ENCODE peak calls at places on chromosomes 4 and X, in four cellular contexts. V, X, O and T are unnamed samples.

GRCh38 chr4:25160714-25161598 is 707 bp upstream of the SEPSECS start:
- DNase-seq in V (peak; percentile 19), X (no peak), O (no peak), T (no peak)

GRCh38 chr4:110753461-110753860 is 130.6 kb upstream of the PITX2 start:
- DNase-seq in V (no peak), X (no peak), O (no peak), T (no peak)

GRCh38 chr4:78661923-78662521 is 110.5 kb downstream of the ANXA3 start:
- DNase-seq in V (no peak), X (peak; percentile 71), O (peak; percentile 33), T (no peak)

GRCh38 chr4:88743696-88744095 is 46.1 kb upstream of the NAP1L5 start:
- DNase-seq in V (no peak), X (no peak), O (peak; percentile 94), T (no peak)

GRCh38 chr4:166044871-166045270 is 171.8 kb downstream of the TLL1 start:
- DNase-seq in V (no peak), X (no peak), O (no peak), T (no peak)

GRCh38 chr4:22625301-22625700 is 67.4 kb upstream of the GBA3 start:
- DNase-seq in V (no peak), X (no peak), O (no peak), T (no peak)

GRCh38 chr4:95044204-95044848 is 286.6 kb downstream of the BMPR1B start:
- DNase-seq in V (no peak), X (peak; percentile 28), O (no peak), T (no peak)

GRCh38 chr4:3017504-3017903 is 54.1 kb downstream of the GRK4 start:
- DNase-seq in V (no peak), X (no peak), O (no peak), T (no peak)

GRCh38 chr4:158446106-158446505 is 75.6 kb upstream of the RXFP1 start:
- DNase-seq in V (no peak), X (peak; percentile 44), O (peak; percentile 79), T (no peak)

GRCh38 chrX:129932792-129933321 is 26.9 kb downstream of the UTP14A start:
- DNase-seq in V (peak; percentile 51), X (peak; percentile 44), O (no peak), T (no peak)

GRCh38 chr4:104677122-104677521 is 182.4 kb upstream of the CXXC4 start:
- DNase-seq in V (no peak), X (no peak), O (no peak), T (no peak)

GRCh38 chrX:150872773-150873336 is 25.6 kb downstream of the CD99L2 start:
- DNase-seq in V (no peak), X (no peak), O (no peak), T (no peak)

GRCh38 chrX:56232221-56233082 is at the start of gene KLF8:
- DNase-seq in V (peak; percentile 54), X (no peak), O (no peak), T (no peak)

GRCh38 chr4:114364857-114365256 is 233.8 kb upstream of the UGT8 start:
- DNase-seq in V (no peak), X (peak; percentile 7), O (peak; percentile 92), T (no peak)

GRCh38 chr4:69321153-69321729 is 41.0 kb downstream of the UGT2B28 start:
- DNase-seq in V (no peak), X (no peak), O (no peak), T (no peak)

GRCh38 chr4:176223561-176223960 is 28.2 kb upstream of the SPATA4 start:
- DNase-seq in V (no peak), X (no peak), O (no peak), T (no peak)

GRCh38 chr4:169611991-169612868 is at the start of gene NEK1:
- DNase-seq in V (peak; percentile 91), X (peak; percentile 89), O (peak; percentile 83), T (peak; percentile 51)
- TF ChIP-seq POLR2A in V (peak; percentile 94), X (peak; percentile 93), O (peak; percentile 90), T (no peak)

DNA sequence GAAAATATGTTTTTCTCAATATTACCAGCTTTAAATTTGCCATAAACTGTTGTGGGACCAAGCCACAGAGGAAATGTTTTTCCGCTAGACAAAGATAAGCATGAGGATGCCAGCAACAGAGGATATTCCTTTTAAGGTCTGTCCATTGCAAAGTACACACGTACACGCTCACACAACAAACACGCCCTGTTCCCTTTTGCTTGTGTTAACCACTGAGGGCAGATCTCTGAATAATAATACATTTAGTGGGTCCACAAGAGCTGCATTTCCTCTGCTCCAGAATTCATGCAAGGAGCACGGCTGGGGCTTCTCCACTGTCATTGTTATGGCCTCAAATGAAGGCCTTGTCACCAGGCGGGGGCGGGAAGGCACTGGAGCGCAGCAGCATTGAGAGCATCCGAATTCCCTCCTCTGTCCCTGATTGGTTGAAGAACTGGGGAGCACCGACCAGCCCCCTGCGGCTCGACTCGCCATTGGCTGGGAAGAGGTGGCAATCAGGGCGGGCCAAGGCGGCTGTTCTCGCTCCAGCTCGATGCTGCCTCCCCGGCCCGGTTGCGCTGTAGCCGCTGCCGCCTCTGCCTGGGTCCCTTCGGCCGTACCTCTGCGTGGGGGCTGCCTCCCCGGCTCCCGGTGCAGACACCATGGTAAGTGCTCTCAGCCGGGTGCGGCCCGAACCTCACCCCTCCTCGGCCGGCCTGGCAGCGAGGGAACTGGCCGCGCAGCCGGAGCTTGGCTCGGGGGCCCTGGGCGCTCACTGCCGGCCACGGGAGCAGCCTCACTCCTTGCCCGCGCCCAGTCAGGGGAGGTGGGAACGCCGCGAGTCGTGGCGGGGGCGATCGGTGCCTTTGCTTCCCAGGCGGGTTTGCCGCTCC is at the start of gene GUCY1B1:
- DNase-seq in V (peak; percentile 91), X (peak; percentile 86), O (peak; percentile 94), T (peak; percentile 43)
- TF ChIP-seq POLR2A in V (no peak), X (no peak), O (no peak), T (peak; percentile 51)

GRCh38 chr4:75935628-75936027 is 5.2 kb downstream of the NAAA start:
- DNase-seq in V (no peak), X (no peak), O (no peak), T (no peak)

GRCh38 chr4:75939890-75940691 is 722 bp downstream of the NAAA start:
- DNase-seq in V (peak; percentile 46), X (peak; percentile 63), O (peak; percentile 32), T (peak; percentile 51)

DNA sequence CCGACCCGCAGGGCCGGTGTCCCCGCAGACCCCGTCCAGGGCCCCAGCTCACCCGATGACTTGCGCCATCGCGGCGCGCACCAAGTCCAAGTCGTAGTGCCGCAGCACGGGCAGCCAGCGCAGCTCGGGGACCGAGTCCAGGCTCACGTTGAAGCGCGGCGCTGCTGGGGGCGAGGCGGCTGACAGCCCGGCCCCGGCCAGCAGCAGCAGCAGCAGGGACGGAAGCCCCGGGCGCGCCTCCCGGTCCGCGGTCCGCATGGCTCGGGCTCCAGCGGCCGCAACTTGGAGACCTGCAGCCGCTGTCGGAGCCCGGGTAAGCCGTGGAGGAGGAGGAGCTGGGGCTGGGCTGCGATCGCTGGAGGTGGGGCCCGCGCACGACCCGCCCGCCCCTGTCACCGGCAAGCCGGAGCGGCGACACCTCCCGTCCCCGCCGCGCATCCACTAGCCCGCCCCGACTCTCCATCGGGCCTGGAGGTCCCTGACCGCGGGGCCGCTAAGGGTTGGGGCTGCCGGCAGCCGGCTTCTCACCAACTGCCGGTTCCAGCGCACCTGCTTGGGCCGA is at the start of gene NAAA:
- DNase-seq in V (peak; percentile 40), X (peak; percentile 83), O (peak; percentile 65), T (peak; percentile 29)
- TF ChIP-seq POLR2A in V (no peak), X (peak; percentile 55), O (no peak), T (no peak)

GRCh38 chr4:146023334-146023967 is 84.8 kb upstream of the ZNF827 start:
- DNase-seq in V (no peak), X (no peak), O (no peak), T (no peak)
- TF ChIP-seq POLR2A in V (no peak), X (no peak), O (no peak), T (no peak)

GRCh38 chr4:42411803-42412202 is 14.5 kb downstream of the SHISA3 start:
- DNase-seq in V (no peak), X (no peak), O (peak; percentile 27), T (no peak)
- TF ChIP-seq POLR2A in V (no peak), X (no peak), O (no peak), T (no peak)